ENCODE peak calls at places on chromosomes 2 and 18, in four cellular contexts. Y, U, A and P are unnamed samples.

GRCh38 chr18:79702906-79703305 is 23.3 kb downstream of the CTDP1 start:
- DNase-seq in A (no peak), U (no peak), Y (no peak), P (no peak)

GRCh38 chr2:231110551-231110950 is 14.3 kb downstream of the HTR2B start:
- DNase-seq in U (no peak), Y (no peak), A (no peak), P (no peak)

GRCh38 chr2:3611136-3611535 is 16.2 kb downstream of the COLEC11 start:
- DNase-seq in U (no peak), A (peak; percentile 43), Y (no peak), P (no peak)

GRCh38 chr2:200862532-200863000 is 1.9 kb downstream of the CLK1 start:
- DNase-seq in Y (no peak), U (no peak), A (peak; percentile 70), P (peak; percentile 27)

GRCh38 chr2:55087501-55087900 is 37.2 kb upstream of the RTN4 start:
- DNase-seq in Y (no peak), A (no peak), U (no peak), P (no peak)

GRCh38 chr2:236371010-236371409 is 106.8 kb upstream of the ASB18 start:
- DNase-seq in Y (peak; percentile 29), U (no peak), A (no peak), P (no peak)

GRCh38 chr2:9532421-9532820 is 23.2 kb downstream of the ADAM17 start:
- DNase-seq in Y (no peak), A (no peak), U (no peak), P (no peak)

GRCh38 chr2:192184349-192184748 is 10.4 kb downstream of the TMEFF2 start:
- DNase-seq in Y (no peak), U (no peak), A (no peak), P (no peak)

GRCh38 chr2:85862426-85862825 is 26.4 kb downstream of the ST3GAL5 start:
- DNase-seq in A (peak; percentile 36), Y (no peak), U (no peak), P (no peak)

GRCh38 chr2:110674620-110675555 is 3.0 kb downstream of the BUB1 start:
- DNase-seq in A (peak; percentile 55), U (no peak), Y (no peak), P (peak; percentile 62)

GRCh38 chr2:144132357-144132756 is 387.6 kb downstream of the ZEB2 start:
- DNase-seq in Y (no peak), A (no peak), U (no peak), P (no peak)

GRCh38 chr2:173159794-173160463 is 84.3 kb downstream of the MAP3K20 start:
- DNase-seq in Y (peak; percentile 96), A (peak; percentile 91), U (peak; percentile 80), P (peak; percentile 74)

GRCh38 chr2:239249781-239250180 is 151.0 kb downstream of the HDAC4 start:
- DNase-seq in A (peak; percentile 87), Y (no peak), U (peak; percentile 76), P (peak; percentile 70)

GRCh38 chr2:223100061-223100511 is 48.1 kb downstream of the KCNE4 start:
- DNase-seq in Y (no peak), U (peak; percentile 68), A (peak; percentile 77), P (peak; percentile 41)

GRCh38 chr18:50656841-50657470 is 97.1 kb downstream of the MAPK4 start:
- DNase-seq in U (no peak), A (no peak), Y (no peak), P (no peak)

GRCh38 chr2:126792993-126793392 is 105.7 kb upstream of the TEX51 start:
- DNase-seq in U (no peak), Y (no peak), A (peak; percentile 20), P (no peak)

GRCh38 chr2:226556050-226556449 is 243.6 kb downstream of the IRS1 start:
- DNase-seq in U (no peak), Y (no peak), A (no peak), P (no peak)

GRCh38 chr18:3451989-3452749 is 2.2 kb downstream of the TGIF1 start:
- DNase-seq in A (peak; percentile 74), U (peak; percentile 44), Y (no peak), P (peak; percentile 78)

GRCh38 chr2:23803965-23804542 is 122.9 kb downstream of the ATAD2B start:
- DNase-seq in U (peak; percentile 31), Y (no peak), A (peak; percentile 65), P (peak; percentile 14)

GRCh38 chr2:237669628-237670351 is 42.4 kb downstream of the LRRFIP1 start:
- DNase-seq in A (peak; percentile 78), U (peak; percentile 72), Y (no peak), P (peak; percentile 66)

GRCh38 chr2:3728104-3729054 is 25.0 kb downstream of the DCDC2C start:
- DNase-seq in U (no peak), A (peak; percentile 60), Y (peak; percentile 76), P (no peak)

GRCh38 chr18:76979906-76980305 is 152.7 kb downstream of the MBP start:
- DNase-seq in A (no peak), Y (peak; percentile 34), U (no peak), P (no peak)

GRCh38 chr2:47189635-47190034 is 34.5 kb upstream of the STPG4 start:
- DNase-seq in A (no peak), Y (no peak), U (no peak), P (no peak)

GRCh38 chr2:174336403-174337336 is 1.9 kb downstream of the SP9 start:
- DNase-seq in U (no peak), Y (no peak), A (no peak), P (peak; percentile 64)

GRCh38 chr2:100242416-100242815 is 79.9 kb downstream of the LONRF2 start:
- DNase-seq in A (peak; percentile 48), Y (peak; percentile 80), U (no peak), P (no peak)

GRCh38 chr2:121565389-121566250 is 34.9 kb downstream of the RNU4ATAC start:
- DNase-seq in U (no peak), A (peak; percentile 72), Y (no peak), P (no peak)

GRCh38 chr2:128316777-128317185 is 1.9 kb downstream of the HS6ST1 start:
- DNase-seq in A (peak; percentile 53), Y (no peak), U (no peak), P (no peak)

GRCh38 chr2:124838426-124838825 is 813.3 kb downstream of the CNTNAP5 start:
- DNase-seq in U (no peak), Y (no peak), A (no peak), P (no peak)

GRCh38 chr2:236706288-236706687 is 136.7 kb downstream of the ACKR3 start:
- DNase-seq in Y (no peak), A (no peak), U (no peak), P (no peak)

GRCh38 chr18:33802955-33803354 is 224.9 kb downstream of the ASXL3 start:
- DNase-seq in Y (no peak), A (no peak), U (no peak), P (peak; percentile 72)

GRCh38 chr2:237473474-237474453 is 13.3 kb upstream of the MLPH start:
- DNase-seq in Y (no peak), U (no peak), A (no peak), P (no peak)

GRCh38 chr2:44168684-44169154 is at the start of gene PPM1B:
- DNase-seq in A (no peak), U (peak; percentile 100), Y (no peak), P (peak; percentile 99)

DNA sequence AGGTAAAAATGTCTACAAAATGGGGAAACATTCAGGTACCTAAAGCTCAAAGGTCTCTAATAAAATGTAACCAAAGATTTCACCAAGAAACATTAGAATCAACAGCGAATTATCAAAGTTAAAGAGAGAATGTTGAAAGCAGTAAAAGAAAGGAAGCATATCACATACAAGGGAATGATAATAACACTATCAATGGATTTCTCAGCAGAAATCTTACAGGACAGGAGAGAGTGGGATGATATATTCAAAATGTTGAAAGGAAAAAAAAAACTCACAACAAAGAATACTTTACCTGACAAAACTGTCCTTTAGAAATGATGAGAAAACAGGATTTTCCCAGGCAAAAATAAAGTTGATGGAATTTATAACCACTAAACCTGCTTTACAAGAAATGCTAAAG is 591.2 kb upstream of the POU3F3 start:
- DNase-seq in U (no peak), Y (no peak), A (no peak), P (no peak)
- TF ChIP-seq CTCF in U (no peak), Y (no peak), A (no peak), P (no peak)

DNA sequence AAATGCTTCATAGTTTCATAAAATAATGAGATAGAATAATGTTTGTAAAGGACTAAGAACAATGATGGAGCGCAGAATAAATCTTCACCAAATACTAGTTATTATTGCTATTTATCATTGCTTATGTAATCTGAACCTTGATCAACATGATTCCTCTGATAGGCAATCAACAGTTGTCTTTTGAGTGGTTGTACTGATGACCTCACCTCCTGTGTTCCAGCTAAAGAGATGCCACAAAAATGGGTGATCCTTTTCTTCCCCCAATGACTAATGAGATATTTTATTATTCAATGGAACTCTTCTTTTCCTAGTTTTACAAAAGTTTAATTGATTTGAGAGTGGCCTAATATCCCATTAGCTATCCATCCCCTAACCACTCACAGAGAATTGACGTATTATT is 784.0 kb upstream of the FSHR start:
- DNase-seq in A (no peak), U (no peak), Y (no peak), P (no peak)
- H3K27me3 ChIP-seq in A (no peaks in the 10 kb centered on the region), U (no peaks in the 10 kb centered on the region), Y (no peaks in the 10 kb centered on the region), P (no peaks in the 10 kb centered on the region)

GRCh38 chr18:23519725-23520124 is 16.4 kb downstream of the RMC1 start:
- DNase-seq in A (peak; percentile 55), Y (no peak), U (no peak), P (no peak)
- H3K36me3 ChIP-seq in A (no peaks in the 10 kb centered on the region), Y (peaks cover 68% of the 10 kb centered on the region), U (peaks cover 92% of the 10 kb centered on the region), P (no peaks in the 10 kb centered on the region)

GRCh38 chr18:59232309-59233016 is 12.5 kb downstream of the GRP start:
- DNase-seq in Y (peak; percentile 25), A (no peak), U (no peak), P (no peak)
- TF ChIP-seq CTCF in Y (no peak), A (no peak), U (no peak), P (no peak)